ENCODE peak calls at places on chromosome 20, in seven cellular contexts. O, Z, M, R, K, T and A are unnamed samples.

GRCh38 chr20:53611449-53611894 is 17.8 kb upstream of the ZNF217 start:
- DNase-seq in M (peak; percentile 99), Z (no peak), R (peak; percentile 98), K (peak; percentile 71), O (peak; percentile 41), T (no peak), A (peak; percentile 76)

GRCh38 chr20:59004493-59004762 is 2.6 kb downstream of the CTSZ start:
- DNase-seq in T (peak; percentile 70), M (no peak), R (no peak), K (no peak), Z (peak; percentile 61), O (peak; percentile 55), A (peak; percentile 80)

GRCh38 chr20:56975838-56976237 is 290.6 kb downstream of the BMP7 start:
- DNase-seq in M (no peak), O (no peak), Z (no peak), R (no peak), K (no peak), T (no peak), A (no peak)

GRCh38 chr20:5402903-5403531 is 86.3 kb upstream of the PROKR2 start:
- DNase-seq in T (no peak), M (no peak), R (peak; percentile 20), Z (no peak), O (no peak), K (peak; percentile 19), A (no peak)

GRCh38 chr20:57388953-57389694 is 2.1 kb upstream of the RBM38 start:
- DNase-seq in K (peak; percentile 81), Z (peak; percentile 86), R (peak; percentile 58), T (peak; percentile 89), O (peak; percentile 86), M (peak; percentile 65), A (peak; percentile 92)

GRCh38 chr20:61525781-61526431 is 273.8 kb downstream of the CDH4 start:
- DNase-seq in M (peak; percentile 19), R (peak; percentile 60), Z (no peak), O (no peak), K (peak; percentile 44), T (no peak), A (no peak)

GRCh38 chr20:6868864-6869263 is 101.4 kb downstream of the BMP2 start:
- DNase-seq in K (no peak), Z (no peak), O (no peak), T (no peak), M (no peak), R (no peak), A (no peak)

GRCh38 chr20:47274449-47275108 is 81.9 kb downstream of the ZMYND8 start:
- DNase-seq in R (peak; percentile 96), Z (no peak), M (peak; percentile 98), K (no peak), O (no peak), T (no peak), A (peak; percentile 14)

GRCh38 chr20:10603378-10603777 is 70.4 kb downstream of the JAG1 start:
- DNase-seq in T (no peak), Z (no peak), O (no peak), K (no peak), M (no peak), R (no peak), A (no peak)

GRCh38 chr20:10603971-10604864 is 69.6 kb downstream of the JAG1 start:
- DNase-seq in O (peak; percentile 69), K (peak; percentile 55), T (peak; percentile 27), M (peak; percentile 96), R (peak; percentile 92), Z (peak; percentile 31), A (peak; percentile 87)

GRCh38 chr20:10604865-10605440 is 68.8 kb downstream of the JAG1 start:
- DNase-seq in T (no peak), M (no peak), Z (no peak), O (no peak), R (no peak), K (no peak), A (no peak)

GRCh38 chr20:10602141-10602660 is 71.6 kb downstream of the JAG1 start:
- DNase-seq in K (no peak), R (peak; percentile 61), Z (no peak), O (no peak), T (no peak), M (peak; percentile 44), A (no peak)

DNA sequence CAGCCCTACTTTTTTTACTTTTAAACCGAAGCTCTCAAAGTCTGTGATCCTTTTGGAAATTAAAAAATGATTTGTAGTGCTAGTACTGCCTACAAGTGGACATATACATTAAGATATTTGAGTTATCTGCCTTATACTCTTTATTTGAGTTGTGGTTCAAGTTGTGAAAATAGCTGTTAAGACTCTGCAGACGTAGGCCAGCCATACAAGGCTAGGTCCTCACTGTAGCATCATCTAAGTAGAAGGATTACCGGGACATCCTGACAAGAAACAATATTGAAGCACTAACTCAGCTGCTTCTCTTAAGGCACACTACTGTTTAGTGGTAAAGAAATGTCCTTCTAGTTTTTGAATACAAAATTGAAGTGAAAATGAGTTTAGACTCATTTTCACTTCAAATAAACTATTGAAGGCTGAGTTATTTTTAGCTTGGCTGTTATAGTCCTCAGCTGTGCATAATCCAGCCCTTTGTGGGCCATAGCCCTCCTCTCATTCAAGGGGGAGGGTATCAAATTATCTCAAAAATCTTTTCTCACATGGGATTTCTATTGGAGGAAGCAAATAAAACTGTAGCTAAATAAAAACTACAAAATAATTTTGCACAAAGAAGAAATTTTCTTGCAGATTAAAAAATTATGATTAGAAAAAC is 68.1 kb downstream of the JAG1 start:
- DNase-seq in R (no peak), O (no peak), K (no peak), Z (no peak), T (no peak), M (no peak), A (no peak)
- H3K27ac ChIP-seq in R (no peak overlapping the region), O (peak overlapping the region; percentile 77), K (no peak overlapping the region), Z (peak overlapping the region; percentile 80), T (no peak overlapping the region), M (peak overlapping the region; percentile 42), A (peak overlapping the region; percentile 66)

DNA sequence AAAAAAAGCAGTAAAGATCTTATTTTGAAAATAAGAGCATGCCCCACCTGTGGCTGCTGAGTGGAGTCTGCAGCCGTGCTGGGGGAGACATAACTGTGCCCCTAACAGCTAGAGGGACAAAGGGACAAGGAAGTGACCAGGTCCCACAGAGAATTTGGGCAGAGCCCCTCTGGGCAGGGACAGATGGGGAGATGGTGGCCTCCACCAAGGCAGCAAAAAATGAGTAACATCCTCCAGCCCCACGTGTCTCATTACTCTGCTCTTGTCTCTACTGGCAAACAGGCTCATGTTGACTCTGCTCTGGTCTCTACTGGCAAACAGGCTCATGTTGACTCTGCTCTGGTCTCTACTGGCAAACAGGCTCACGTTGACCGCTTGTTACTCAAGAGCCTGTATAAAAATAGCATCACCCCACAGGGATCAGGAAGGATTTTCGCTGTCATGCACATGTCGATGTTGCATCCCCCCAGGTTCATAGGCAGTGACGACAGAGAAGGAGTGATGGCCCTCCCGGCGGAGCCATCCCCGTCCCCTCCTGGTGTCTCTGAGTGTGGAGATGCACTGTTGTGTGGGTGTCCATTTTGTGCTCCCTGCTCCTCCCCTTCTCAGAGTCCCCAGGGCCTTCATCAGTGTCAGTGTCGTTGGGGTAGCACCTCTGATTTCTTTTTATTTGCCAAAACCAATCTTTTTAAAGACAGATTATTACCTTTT is 17.3 kb upstream of the PCMTD2 start:
- DNase-seq in M (no peak), K (no peak), T (peak; percentile 38), Z (no peak), O (no peak), R (no peak), A (peak; percentile 19)
- H3K27ac ChIP-seq in M (no peak overlapping the region), K (no peak overlapping the region), T (peak overlapping the region; percentile 68), Z (no peak overlapping the region), O (no peak overlapping the region), R (no peak overlapping the region), A (no peak overlapping the region)

GRCh38 chr20:50052550-50052949 is 60.4 kb downstream of the UBE2V1 start:
- DNase-seq in O (no peak), M (no peak), Z (no peak), K (no peak), R (no peak), T (no peak), A (no peak)

GRCh38 chr20:50050660-50051308 is 62.2 kb downstream of the UBE2V1 start:
- DNase-seq in K (no peak), Z (no peak), M (no peak), O (no peak), T (no peak), R (no peak), A (no peak)

GRCh38 chr20:50049442-50050026 is 63.4 kb downstream of the UBE2V1 start:
- DNase-seq in O (no peak), R (no peak), K (no peak), T (no peak), Z (no peak), M (no peak), A (no peak)

GRCh38 chr20:50050214-50050613 is 62.7 kb downstream of the UBE2V1 start:
- DNase-seq in R (no peak), M (no peak), K (no peak), T (no peak), O (no peak), Z (no peak), A (no peak)

DNA sequence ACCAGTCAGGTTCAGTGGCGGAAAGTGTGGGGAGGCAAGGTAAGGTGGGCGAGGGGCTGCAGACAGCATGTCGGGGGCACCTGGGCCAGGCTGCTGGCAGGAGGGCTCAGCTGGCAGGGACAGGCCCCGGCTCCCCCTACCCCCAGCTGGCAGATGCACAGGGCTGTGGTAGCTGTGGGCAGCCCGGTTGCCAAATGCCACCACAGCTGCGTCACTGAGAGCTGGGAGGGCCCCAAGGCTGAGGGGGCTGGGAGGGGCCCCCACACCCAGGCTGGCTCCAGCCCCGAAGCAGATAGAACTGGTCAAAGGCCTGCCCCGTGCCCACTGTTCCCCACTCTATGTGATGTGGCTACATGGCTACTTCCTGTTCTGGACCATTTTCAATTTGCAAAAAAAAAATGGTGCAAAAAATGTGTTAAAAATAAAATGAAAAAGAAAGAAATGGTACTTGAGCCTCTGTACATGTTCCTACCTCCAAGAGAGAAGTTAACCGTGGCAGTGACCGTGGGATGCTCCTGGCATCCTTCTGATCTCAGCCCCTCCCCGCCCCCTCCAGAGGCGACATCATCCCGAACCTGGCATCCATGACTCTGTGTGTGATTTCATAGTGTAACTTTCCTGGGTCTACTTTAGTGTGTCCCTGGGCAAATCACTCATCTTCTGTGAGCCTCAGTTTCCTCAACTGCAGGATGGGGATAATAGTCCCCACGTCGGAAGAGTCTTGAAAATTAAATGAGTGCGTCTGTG is 64.4 kb downstream of the UBE2V1 start:
- DNase-seq in R (no peak), Z (no peak), T (no peak), K (no peak), M (no peak), O (peak; percentile 59), A (no peak)
- H3K27ac ChIP-seq in R (no peak overlapping the region), Z (peak overlapping the region; percentile 85), T (no peak overlapping the region), K (no peak overlapping the region), M (peak overlapping the region; percentile 27), O (peak overlapping the region; percentile 31), A (peak overlapping the region; percentile 61)

GRCh38 chr20:49887251-49887827 is 28.0 kb downstream of the SPATA2 start:
- DNase-seq in R (no peak), Z (no peak), K (no peak), O (no peak), M (peak; percentile 17), T (no peak), A (peak; percentile 59)

GRCh38 chr20:49886571-49887203 is 28.6 kb downstream of the SPATA2 start:
- DNase-seq in K (no peak), O (no peak), Z (no peak), T (no peak), M (no peak), R (no peak), A (peak; percentile 63)

GRCh38 chr20:49889245-49889942 is 25.9 kb downstream of the SPATA2 start:
- DNase-seq in K (no peak), M (no peak), R (no peak), O (no peak), T (no peak), Z (no peak), A (peak; percentile 45)

GRCh38 chr20:49888341-49889244 is 26.7 kb downstream of the SPATA2 start:
- DNase-seq in R (peak; percentile 62), M (peak; percentile 66), O (no peak), T (no peak), Z (no peak), K (peak; percentile 76), A (peak; percentile 62)

DNA sequence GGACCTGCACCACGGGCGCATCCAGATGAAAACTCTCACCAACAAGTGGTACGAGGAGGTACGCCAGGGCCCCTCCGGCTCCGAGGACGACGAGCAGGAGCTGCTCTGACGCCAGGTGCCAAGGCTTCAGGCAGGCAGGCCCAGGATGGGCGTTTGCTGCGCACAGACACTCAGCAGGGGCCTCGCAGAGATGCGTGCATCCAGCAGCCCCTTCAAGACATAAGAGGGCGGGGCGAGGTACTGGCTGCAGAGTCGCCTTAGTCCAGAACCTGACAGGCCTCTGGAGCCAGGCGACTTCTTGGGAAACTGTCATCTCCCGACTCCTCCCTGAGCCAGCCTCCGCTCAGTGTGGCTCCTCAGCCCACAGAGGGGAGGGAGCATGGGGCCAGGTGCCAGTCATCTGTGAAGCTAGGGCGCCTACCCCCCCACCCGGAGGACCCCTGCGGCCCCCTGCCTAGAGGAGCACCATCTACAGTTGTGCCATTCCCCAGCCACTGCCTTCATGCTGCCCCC is 27.4 kb downstream of the SPATA2 start:
- DNase-seq in R (no peak), M (no peak), K (no peak), T (no peak), O (no peak), Z (no peak), A (peak; percentile 63)
- H3K27ac ChIP-seq in R (peak overlapping the region; percentile 87), M (no peak overlapping the region), K (peak overlapping the region; percentile 32), T (peak overlapping the region; percentile 37), O (peak overlapping the region; percentile 75), Z (peak overlapping the region; percentile 73), A (peak overlapping the region; percentile 56)